ENCODE peak calls at places on chromosomes 4 and X, in five cellular contexts. K is right cardiac atrium; C is CD8-positive, alpha-beta memory T cell; W is neural progenitor cell; R is gastrocnemius medialis. Z is an unnamed sample. For H3K9me3, the result is how much of the 10 kb centered on the place peaks cover.

GRCh38 chr4:98780926-98781325 is 122.5 kb upstream of the TSPAN5 start:
- DNase-seq in K (no peak), C (no peak), W (no peak), R (no peak), Z (no peak)

GRCh38 chr4:152972821-152973613 is 36.9 kb downstream of the FHDC1 start:
- DNase-seq in K (no peak), C (no peak), W (no peak), R (no peak), Z (no peak)

GRCh38 chrX:38893441-38893840 is 92.2 kb downstream of the MID1IP1 start:
- DNase-seq in K (no peak), C (no peak), W (no peak), R (no peak), Z (no peak)

GRCh38 chr4:2292679-2293108 is 30.8 kb upstream of the MXD4 start:
- DNase-seq in K (no peak), C (no peak), W (no peak), R (no peak), Z (no peak)

GRCh38 chr4:82360298-82361177 is 13.3 kb downstream of the HNRNPD start:
- DNase-seq in K (no peak), C (no peak), W (peak), R (no peak), Z (no peak)

GRCh38 chr4:184817494-184818215 is 8.1 kb downstream of the ACSL1 start:
- DNase-seq in K (no peak), C (no peak), W (no peak), R (peak), Z (no peak)

GRCh38 chr4:71944956-71945355 is 86.8 kb upstream of the NPFFR2 start:
- DNase-seq in K (no peak), C (no peak), W (no peak), R (no peak), Z (no peak)

GRCh38 chrX:74535633-74536141 is 78.7 kb downstream of the RLIM start:
- DNase-seq in K (peak), C (peak), W (peak), R (peak), Z (peak)

GRCh38 chr4:140427104-140427918 is at the start of gene CLGN:
- DNase-seq in K (peak), C (no peak), W (peak), R (no peak), Z (no peak)

GRCh38 chr4:85778809-85779124 is 303.8 kb downstream of the ARHGAP24 start:
- DNase-seq in K (no peak), C (no peak), W (no peak), R (no peak), Z (no peak)

GRCh38 chr4:142960134-142960533 is 114.0 kb upstream of the INPP4B start:
- DNase-seq in K (no peak), C (no peak), W (no peak), R (no peak), Z (no peak)

GRCh38 chr4:149498246-149498645 is 317.4 kb downstream of the IQCM start:
- DNase-seq in K (no peak), C (no peak), W (no peak), R (no peak), Z (no peak)

GRCh38 chrX:125319646-125320521 is at the start of gene TEX13C:
- DNase-seq in K (no peak), C (no peak), W (no peak), R (no peak), Z (no peak)

GRCh38 chr4:30920043-30920442 is 199.9 kb downstream of the PCDH7 start:
- DNase-seq in K (no peak), C (no peak), W (peak), R (no peak), Z (no peak)

GRCh38 chr4:134024251-134024650 is 177.3 kb downstream of the PABPC4L start:
- DNase-seq in K (no peak), C (no peak), W (peak), R (no peak), Z (no peak)

GRCh38 chrX:139823806-139824205 is 109.0 kb downstream of the ATP11C start:
- DNase-seq in K (no peak), C (no peak), W (no peak), R (no peak), Z (no peak)

GRCh38 chr4:99504804-99505502 is 5.9 kb upstream of the C4orf17 start:
- DNase-seq in K (no peak), C (no peak), W (no peak), R (no peak), Z (no peak)

GRCh38 chr4:18937080-18937479 is 915.5 kb upstream of the LCORL start:
- DNase-seq in K (no peak), C (no peak), W (no peak), R (no peak), Z (no peak)

GRCh38 chr4:18937746-18938145 is 916.2 kb upstream of the LCORL start:
- DNase-seq in K (no peak), C (no peak), W (no peak), R (no peak), Z (no peak)

GRCh38 chr4:18934197-18934596 is 912.6 kb upstream of the LCORL start:
- DNase-seq in K (no peak), C (no peak), W (no peak), R (no peak), Z (no peak)

GRCh38 chr4:18938343-18939109 is 917.0 kb upstream of the LCORL start:
- DNase-seq in K (no peak), C (no peak), W (no peak), R (no peak), Z (no peak)

GRCh38 chr4:18935956-18936355 is 914.4 kb upstream of the LCORL start:
- DNase-seq in K (no peak), C (no peak), W (peak), R (no peak), Z (no peak)
- H3K9me3 ChIP-seq in K (under half), C (under half), W (under half), R (under half), Z (under half)

DNA sequence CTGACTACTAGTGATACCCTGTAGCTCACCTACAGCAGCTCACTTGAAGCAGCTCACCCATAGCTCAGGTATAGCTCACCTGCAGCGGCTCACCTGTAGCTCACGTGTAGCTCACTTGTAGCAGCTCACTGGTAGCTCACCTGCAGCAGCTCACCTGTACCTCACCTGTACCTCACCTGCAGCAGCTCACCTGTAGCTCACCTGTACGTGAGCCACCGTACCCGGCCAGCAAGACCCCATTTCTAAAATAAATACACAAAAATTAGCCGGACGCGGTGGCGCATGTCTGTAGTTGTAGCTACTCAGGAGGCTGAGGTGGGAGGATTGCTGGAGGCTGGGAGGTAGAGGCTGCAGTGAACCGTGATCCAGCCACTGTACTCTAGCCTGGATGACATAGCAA is 30.6 kb downstream of the SHOX start:
- DNase-seq in K (no peak), C (no peak), W (no peak), R (no peak), Z (no peak)
- H3K9me3 ChIP-seq in K (under half), C (under half), W (under half), R (under half), Z (under half)

GRCh38 chrX:136194546-136194945 is 47.2 kb downstream of the FHL1 start:
- DNase-seq in K (no peak), C (no peak), W (no peak), R (no peak), Z (no peak)
- H3K9me3 ChIP-seq in K (under half), C (under half), W (under half), R (under half), Z (under half)

GRCh38 chr4:40254961-40255721 is 58.3 kb downstream of the RHOH start:
- DNase-seq in K (no peak), C (no peak), W (no peak), R (no peak), Z (no peak)
- H3K9me3 ChIP-seq in K (under half), C (under half), W (under half), R (under half), Z (under half)

DNA sequence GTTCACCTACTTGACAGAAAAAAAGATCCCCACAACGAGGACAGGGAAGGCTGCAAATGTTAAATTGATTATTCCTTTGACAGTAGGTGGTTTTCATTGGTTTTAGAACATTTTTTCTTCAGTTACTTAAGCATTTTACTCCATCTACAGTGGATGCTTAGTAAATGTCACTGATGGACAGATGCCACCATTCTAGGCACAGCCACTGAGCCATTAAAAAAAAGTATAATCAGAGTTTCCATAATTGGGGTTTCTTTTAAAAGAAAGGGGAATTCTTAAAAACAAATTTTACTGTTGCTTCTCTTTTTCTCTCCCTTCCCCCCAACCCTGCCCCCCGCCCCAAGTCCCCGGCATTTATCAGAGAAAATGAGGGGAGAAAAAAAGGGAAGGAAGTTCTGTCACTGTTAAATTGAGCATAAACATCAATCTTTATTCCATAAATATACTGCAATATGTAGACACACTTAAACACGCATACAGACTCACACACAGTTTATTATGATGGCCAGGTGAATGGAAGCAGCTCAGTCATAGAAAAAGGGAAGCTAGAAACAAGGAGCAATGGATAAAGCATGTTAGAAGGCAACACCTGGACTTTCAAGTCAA is 79.7 kb upstream of the PRPS2 start:
- DNase-seq in K (no peak), C (no peak), W (no peak), R (no peak), Z (no peak)
- H3K9me3 ChIP-seq in K (under half), C (under half), W (under half), R (under half), Z (under half)

GRCh38 chr4:110634320-110635154 is 11.7 kb upstream of the PITX2 start:
- DNase-seq in K (no peak), C (no peak), W (no peak), R (no peak), Z (no peak)
- H3K9me3 ChIP-seq in K (under half), C (under half), W (under half), R (under half), Z (under half)

DNA sequence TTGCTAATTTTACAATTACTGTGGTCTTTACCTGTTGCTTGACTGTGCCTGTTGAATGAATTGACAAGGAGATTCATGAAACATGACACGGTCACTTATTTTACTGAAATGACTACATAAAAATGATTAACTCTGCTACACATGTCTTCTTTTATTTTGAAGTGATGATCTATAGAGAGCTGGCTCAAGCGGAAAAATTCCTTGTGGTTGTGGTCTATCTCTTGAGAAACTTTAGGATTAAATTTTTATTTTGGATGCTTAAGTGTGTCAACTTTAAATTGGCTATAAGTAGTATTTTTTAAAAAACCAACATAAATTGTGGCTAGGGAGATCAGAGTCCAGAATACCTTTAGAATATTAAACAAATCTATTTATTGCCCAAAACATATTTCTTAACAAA is 131.8 kb upstream of the PITX2 start:
- DNase-seq in K (no peak), C (no peak), W (no peak), R (no peak), Z (no peak)
- H3K9me3 ChIP-seq in K (under half), C (under half), W (under half), R (under half), Z (under half)

DNA sequence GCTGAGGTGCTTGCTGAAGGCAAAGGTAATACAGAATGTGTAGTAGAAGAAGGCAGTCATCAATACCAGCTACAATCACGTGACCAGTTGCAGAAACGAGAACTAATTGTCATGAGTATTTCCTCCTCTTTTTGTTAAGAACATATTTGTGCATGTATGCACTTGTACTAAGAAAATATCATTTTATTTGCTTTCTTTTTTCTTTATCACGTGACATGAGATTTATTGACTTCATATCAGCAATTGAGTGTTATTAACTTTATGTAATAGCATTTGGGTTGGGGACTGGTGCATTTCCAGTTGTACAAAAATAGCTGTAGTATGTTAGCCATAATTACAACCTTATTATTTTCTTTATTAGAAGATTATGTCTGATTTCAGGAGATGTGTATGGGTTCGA is 90.0 kb downstream of the MAGEE1 start:
- DNase-seq in K (no peak), C (no peak), W (no peak), R (no peak), Z (no peak)
- H3K9me3 ChIP-seq in K (under half), C (under half), W (under half), R (under half), Z (under half)

GRCh38 chrX:115940888-115941332 is 229.6 kb upstream of the AGTR2 start:
- DNase-seq in K (peak), C (no peak), W (peak), R (peak), Z (no peak)

GRCh38 chrX:115940348-115940747 is 230.2 kb upstream of the AGTR2 start:
- DNase-seq in K (no peak), C (no peak), W (no peak), R (no peak), Z (no peak)

GRCh38 chrX:115941388-115941787 is 229.2 kb upstream of the AGTR2 start:
- DNase-seq in K (no peak), C (no peak), W (no peak), R (no peak), Z (no peak)

GRCh38 chrX:115939070-115939469 is 231.5 kb upstream of the AGTR2 start:
- DNase-seq in K (no peak), C (no peak), W (no peak), R (no peak), Z (no peak)

DNA sequence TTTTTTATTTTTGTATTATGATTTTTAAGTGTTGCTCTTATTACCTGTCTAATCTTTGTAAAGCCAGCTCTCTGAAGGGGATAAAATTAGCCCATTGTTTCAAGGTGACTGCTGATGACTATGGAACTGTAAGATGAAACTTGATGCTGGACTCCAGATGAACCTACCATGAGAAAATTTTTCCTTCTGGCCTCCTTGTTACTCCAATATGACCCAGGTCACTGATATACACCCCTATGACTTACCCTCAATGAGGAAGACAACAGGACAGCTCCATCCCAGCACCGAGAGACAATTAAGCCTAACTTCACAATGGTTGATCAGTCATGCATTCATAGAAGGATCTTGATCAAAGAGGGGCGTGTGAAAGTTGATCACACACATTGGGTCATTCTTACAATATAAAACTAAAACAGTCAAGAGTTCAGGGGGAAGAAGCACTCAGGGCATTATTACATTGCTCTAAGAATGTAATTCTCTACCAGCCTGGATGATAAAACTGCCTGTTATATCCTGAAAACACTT is 230.8 kb upstream of the AGTR2 start:
- DNase-seq in K (no peak), C (no peak), W (no peak), R (no peak), Z (no peak)
- H3K9me3 ChIP-seq in K (under half), C (under half), W (under half), R (under half), Z (under half)

Z was measured in T-helper 17 cell.